ENCODE peak calls at places on chromosomes 4 and X, in ten cellular contexts. E is AG04450; K is AG08396; D is DMS153; C is activated T-helper 1 cell treated with anti-CD3 and anti-CD28 coated beads, Interleukin-12 subunit alpha, Interleukin-12 subunit beta, Interleukin-2, Interleukin-4 antibody, amounts not matched to agents 30 ng/mL and 10 ng/mL and 1 ng/mL, durations not matched to agents 14 hours and 24 hours and 36 hours; V is left ventricle myocardium superior; J is AG09309; P is T-helper 9 cell; B is kidney tubule cell; A is NCI-H524. Y is an unnamed sample.

GRCh38 chr4:55635760-55636621 is at the start of gene NMU:
- DNase-seq in D (peak), C (no peak), P (peak), K (peak), V (peak), J (no peak), B (peak), E (no peak), A (peak), Y (peak)

GRCh38 chrX:10922158-10922557 is 189.0 kb upstream of the HCCS start:
- DNase-seq in B (peak), V (no peak), J (peak), D (no peak), A (no peak), C (no peak), E (peak), K (peak), P (no peak), Y (peak)

GRCh38 chr4:15847746-15848145 is 69.6 kb downstream of the CD38 start:
- DNase-seq in P (no peak), A (no peak), J (no peak), D (no peak), E (no peak), C (no peak), V (no peak), K (no peak), B (no peak), Y (no peak)

GRCh38 chr4:140176735-140177134 is 22.8 kb upstream of the MAML3 start:
- DNase-seq in B (peak), K (peak), E (no peak), D (no peak), A (no peak), P (no peak), J (no peak), V (no peak), C (no peak), Y (peak)

GRCh38 chr4:24595662-24596061 is 11.3 kb upstream of the DHX15 start:
- DNase-seq in K (no peak), D (no peak), J (no peak), P (no peak), A (no peak), B (peak), E (no peak), C (no peak), V (no peak), Y (peak)

GRCh38 chrX:52217494-52218160 is 32.9 kb downstream of the MAGED4 start:
- DNase-seq in B (no peak), E (no peak), J (no peak), C (no peak), K (no peak), P (no peak), V (no peak), A (no peak), D (no peak), Y (no peak)

GRCh38 chr4:61011051-61011450 is 189.1 kb upstream of the ADGRL3 start:
- DNase-seq in C (no peak), A (no peak), E (no peak), P (no peak), B (no peak), D (no peak), K (no peak), V (no peak), J (no peak), Y (peak)

GRCh38 chr4:112379306-112379705 is 82.1 kb downstream of the ALPK1 start:
- DNase-seq in J (no peak), C (no peak), D (no peak), P (no peak), A (no peak), E (no peak), V (peak), B (no peak), K (no peak), Y (no peak)

GRCh38 chrX:124421898-124422622 is 75.7 kb downstream of the SH2D1A start:
- DNase-seq in P (no peak), K (no peak), B (peak), V (no peak), C (no peak), A (no peak), E (no peak), D (no peak), J (no peak), Y (peak)

Y was measured in PC-3.